ENCODE peak calls at places on chromosomes 5 and 9, in nine cellular contexts. R, D, F, V, L, I, Z, M and P are unnamed samples. For H3K4me1, the result is how much of the 10 kb centered on the place peaks cover.

GRCh38 chr9:8492679-8493078 is 693.1 kb upstream of the DMAC1 start:
- DNase-seq in R (no peak), D (no peak), F (no peak), V (no peak), L (no peak), I (no peak), Z (no peak), M (no peak), P (no peak)

GRCh38 chr9:132244582-132245455 is 83.0 kb downstream of the NTNG2 start:
- DNase-seq in R (no peak), D (no peak), F (no peak), V (no peak), L (no peak), I (no peak), Z (no peak), M (no peak), P (no peak)

GRCh38 chr9:18459958-18460584 is 13.9 kb upstream of the ADAMTSL1 start:
- DNase-seq in R (no peak), D (no peak), F (no peak), V (peak), L (no peak), I (peak), Z (no peak), M (peak), P (peak)

GRCh38 chr5:73213566-73213998 is 40.6 kb downstream of the TMEM174 start:
- DNase-seq in R (no peak), D (peak), F (no peak), V (peak), L (no peak), I (no peak), Z (no peak), M (no peak), P (no peak)

GRCh38 chr9:133105461-133105770 is 15.6 kb downstream of the RALGDS start:
- DNase-seq in R (no peak), D (no peak), F (no peak), V (no peak), L (no peak), I (no peak), Z (no peak), M (no peak), P (no peak)

GRCh38 chr5:7878381-7878873 is 9.5 kb downstream of the MTRR start:
- DNase-seq in R (no peak), D (no peak), F (no peak), V (peak), L (peak), I (peak), Z (no peak), M (no peak), P (no peak)

GRCh38 chr9:128208943-128209695 is 5.9 kb downstream of the DNM1 start:
- DNase-seq in R (no peak), D (no peak), F (no peak), V (no peak), L (no peak), I (no peak), Z (no peak), M (no peak), P (no peak)

GRCh38 chr5:150486402-150487198 is 21.3 kb upstream of the NDST1 start:
- DNase-seq in R (peak), D (peak), F (peak), V (peak), L (peak), I (peak), Z (peak), M (peak), P (peak)

GRCh38 chr9:86545085-86545484 is 190.9 kb upstream of the TUT7 start:
- DNase-seq in R (no peak), D (no peak), F (no peak), V (no peak), L (no peak), I (no peak), Z (no peak), M (no peak), P (no peak)

GRCh38 chr5:32325067-32325466 is 12.3 kb upstream of the MTMR12 start:
- DNase-seq in R (no peak), D (no peak), F (peak), V (peak), L (no peak), I (peak), Z (no peak), M (no peak), P (no peak)

GRCh38 chr9:111805841-111806241 is 11.1 kb upstream of the SHOC1 start:
- DNase-seq in R (no peak), D (no peak), F (no peak), V (peak), L (no peak), I (peak), Z (no peak), M (peak), P (no peak)

GRCh38 chr9:136335296-136336155 is 8.2 kb downstream of the GPSM1 start:
- DNase-seq in R (no peak), D (no peak), F (no peak), V (no peak), L (no peak), I (no peak), Z (no peak), M (no peak), P (no peak)

GRCh38 chr5:72151169-72151568 is 43.9 kb downstream of the MAP1B start:
- DNase-seq in R (no peak), D (no peak), F (no peak), V (no peak), L (peak), I (peak), Z (no peak), M (no peak), P (no peak)

GRCh38 chr5:59768204-59769040 is 125.1 kb downstream of the PDE4D start:
- DNase-seq in R (peak), D (peak), F (no peak), V (peak), L (peak), I (peak), Z (peak), M (peak), P (peak)

GRCh38 chr5:78530342-78531096 is 118.1 kb downstream of the LHFPL2 start:
- DNase-seq in R (no peak), D (no peak), F (no peak), V (peak), L (no peak), I (peak), Z (no peak), M (peak), P (no peak)

GRCh38 chr5:146474040-146474439 is 26.9 kb downstream of the TCERG1 start:
- DNase-seq in R (no peak), D (no peak), F (no peak), V (no peak), L (no peak), I (no peak), Z (no peak), M (peak), P (no peak)

GRCh38 chr5:168648016-168648415 is 68.8 kb upstream of the PANK3 start:
- DNase-seq in R (no peak), D (no peak), F (no peak), V (no peak), L (no peak), I (no peak), Z (no peak), M (no peak), P (no peak)

GRCh38 chr5:133381571-133382365 is 230.6 kb downstream of the FSTL4 start:
- DNase-seq in R (no peak), D (no peak), F (no peak), V (no peak), L (no peak), I (no peak), Z (no peak), M (no peak), P (no peak)

GRCh38 chr5:126801992-126802294 is 25.0 kb downstream of the LMNB1 start:
- DNase-seq in R (no peak), D (no peak), F (peak), V (peak), L (peak), I (peak), Z (no peak), M (peak), P (no peak)

GRCh38 chr9:136257381-136258298 is 12.0 kb upstream of the QSOX2 start:
- DNase-seq in R (no peak), D (no peak), F (no peak), V (no peak), L (no peak), I (no peak), Z (no peak), M (no peak), P (no peak)

GRCh38 chr9:1647776-1648175 is 367.4 kb upstream of the SMARCA2 start:
- DNase-seq in R (no peak), D (no peak), F (no peak), V (no peak), L (no peak), I (peak), Z (no peak), M (no peak), P (peak)

GRCh38 chr5:34571380-34572041 is 84.6 kb upstream of the RAI14 start:
- DNase-seq in R (no peak), D (no peak), F (no peak), V (peak), L (no peak), I (peak), Z (no peak), M (peak), P (no peak)

GRCh38 chr5:139910901-139911300 is 115.3 kb downstream of the PSD2 start:
- DNase-seq in R (no peak), D (no peak), F (no peak), V (no peak), L (no peak), I (no peak), Z (no peak), M (no peak), P (no peak)

GRCh38 chr5:170467000-170467707 is 36.7 kb upstream of the KCNIP1 start:
- DNase-seq in R (no peak), D (no peak), F (no peak), V (peak), L (no peak), I (peak), Z (no peak), M (peak), P (peak)

GRCh38 chr5:110817437-110817836 is 78.6 kb downstream of the SLC25A46 start:
- DNase-seq in R (no peak), D (no peak), F (no peak), V (peak), L (no peak), I (peak), Z (no peak), M (peak), P (no peak)

GRCh38 chr5:54785729-54786548 is 199.5 kb downstream of the ESM1 start:
- DNase-seq in R (no peak), D (no peak), F (no peak), V (peak), L (no peak), I (no peak), Z (no peak), M (peak), P (no peak)

GRCh38 chr9:38272710-38273109 is 119.8 kb upstream of the ALDH1B1 start:
- DNase-seq in R (no peak), D (no peak), F (no peak), V (no peak), L (no peak), I (no peak), Z (no peak), M (no peak), P (no peak)

DNA sequence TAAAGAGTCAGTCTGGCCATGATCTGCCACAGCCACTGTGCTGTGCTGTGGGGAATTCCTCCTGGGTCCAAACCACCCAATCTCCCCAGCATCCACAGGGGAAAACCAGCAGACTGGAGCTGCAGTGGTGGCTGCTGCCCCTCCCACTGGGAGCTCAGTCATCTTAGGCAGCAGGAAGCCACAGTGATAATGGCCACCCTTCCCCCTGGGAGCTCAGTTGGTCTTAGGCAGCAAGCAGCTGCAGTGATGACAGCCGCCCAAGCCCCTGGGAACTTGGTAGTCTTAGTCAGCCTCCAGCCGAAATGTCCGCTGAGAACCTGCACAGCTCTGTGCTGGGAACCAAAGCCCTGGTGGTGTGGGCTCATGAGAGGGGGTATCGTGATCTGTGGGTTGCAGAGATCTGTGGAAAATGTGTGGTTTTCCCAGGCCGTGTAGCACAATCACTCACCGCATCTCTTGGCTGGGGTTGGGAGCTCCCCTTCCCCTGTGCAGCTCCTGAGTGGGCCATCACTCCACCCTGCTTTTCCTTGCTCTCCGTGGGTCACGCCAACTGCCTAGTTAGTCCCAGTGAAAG is 38.4 kb upstream of the SMIM15 start:
- DNase-seq in R (no peak), D (peak), F (peak), V (peak), L (no peak), I (no peak), Z (no peak), M (no peak), P (no peak)
- H2AFZ ChIP-seq in R (peak), D (peak), F (no peak), V (peak), L (no peak), I (no peak), Z (peak), M (no peak), P (no peak)

GRCh38 chr5:172171118-172171775 is 16.8 kb downstream of the STK10 start:
- DNase-seq in R (peak), D (no peak), F (no peak), V (no peak), L (no peak), I (no peak), Z (no peak), M (no peak), P (no peak)
- H3K4me1 ChIP-seq in R (under half), D (under half), F (under half), V (under half), L (under half), I (under half), Z (under half), M (under half), P (under half)

DNA sequence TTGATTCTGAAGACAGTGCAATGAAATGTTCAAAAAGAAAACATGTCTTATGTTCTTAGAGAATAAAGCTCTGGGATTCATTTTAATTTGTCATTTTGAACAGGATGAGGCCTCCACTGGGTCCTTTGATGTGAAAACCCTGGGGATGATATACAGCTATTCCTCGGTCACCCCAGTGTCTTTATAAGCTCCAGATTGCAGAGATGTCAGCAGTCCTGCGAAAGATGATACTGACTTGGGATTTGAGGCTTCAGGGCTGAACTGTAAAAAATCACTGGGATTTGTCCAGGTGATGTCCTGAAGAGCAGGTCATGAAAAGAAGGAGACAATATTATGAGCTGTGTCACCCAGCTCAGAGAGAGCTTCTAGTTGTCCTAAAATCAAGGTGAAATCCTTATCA is 529.7 kb upstream of the ZNF608 start:
- DNase-seq in R (no peak), D (no peak), F (no peak), V (no peak), L (no peak), I (no peak), Z (no peak), M (no peak), P (no peak)
- H3K4me3 ChIP-seq in R (no peak), D (no peak), F (no peak), V (no peak), L (no peak), I (no peak), Z (no peak), M (no peak), P (no peak)

GRCh38 chr5:35859101-35859661 is 2.5 kb downstream of the IL7R start:
- DNase-seq in R (peak), D (peak), F (no peak), V (peak), L (no peak), I (peak), Z (no peak), M (peak), P (no peak)
- H2AFZ ChIP-seq in R (peak), D (no peak), F (no peak), V (peak), L (no peak), I (peak), Z (no peak), M (no peak), P (no peak)

GRCh38 chr9:129406278-129407225 is 214.3 kb downstream of the C9orf50 start:
- DNase-seq in R (no peak), D (peak), F (peak), V (no peak), L (no peak), I (no peak), Z (no peak), M (no peak), P (peak)
- H3K4me1 ChIP-seq in R (under half), D (under half), F (under half), V (under half), L (half or more), I (under half), Z (under half), M (under half), P (under half)

DNA sequence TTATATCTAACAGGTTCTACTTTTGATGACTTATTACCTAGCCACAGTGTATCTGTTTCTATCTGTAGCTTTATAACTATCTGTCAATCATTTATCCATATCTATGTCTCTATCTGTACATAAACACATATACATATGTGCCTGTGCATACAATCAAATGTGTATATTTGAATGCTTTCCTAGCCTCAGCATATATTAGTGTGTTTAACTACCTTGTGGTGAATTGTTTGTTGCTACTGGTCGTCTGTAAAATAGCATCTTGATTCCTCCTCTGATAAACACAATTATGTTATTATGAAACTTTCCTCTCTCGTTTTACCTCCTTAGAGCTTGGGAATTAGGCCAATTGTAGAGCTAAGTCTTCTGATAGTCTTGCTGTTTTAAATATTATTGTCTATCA is 44.4 kb downstream of the PARP8 start:
- DNase-seq in R (no peak), D (no peak), F (no peak), V (no peak), L (no peak), I (no peak), Z (no peak), M (no peak), P (no peak)
- H3K4me3 ChIP-seq in R (no peak), D (no peak), F (peak), V (no peak), L (no peak), I (no peak), Z (no peak), M (no peak), P (no peak)

GRCh38 chr5:87079219-87079618 is 188.5 kb upstream of the RASA1 start:
- DNase-seq in R (no peak), D (no peak), F (no peak), V (no peak), L (no peak), I (no peak), Z (no peak), M (peak), P (no peak)

GRCh38 chr5:87076411-87076810 is 191.3 kb upstream of the RASA1 start:
- DNase-seq in R (no peak), D (no peak), F (no peak), V (no peak), L (no peak), I (no peak), Z (no peak), M (no peak), P (no peak)

GRCh38 chr5:87076931-87077330 is 190.8 kb upstream of the RASA1 start:
- DNase-seq in R (no peak), D (no peak), F (no peak), V (peak), L (no peak), I (peak), Z (no peak), M (no peak), P (no peak)

GRCh38 chr5:87074072-87074471 is 193.6 kb upstream of the RASA1 start:
- DNase-seq in R (no peak), D (no peak), F (no peak), V (no peak), L (no peak), I (no peak), Z (no peak), M (no peak), P (no peak)

DNA sequence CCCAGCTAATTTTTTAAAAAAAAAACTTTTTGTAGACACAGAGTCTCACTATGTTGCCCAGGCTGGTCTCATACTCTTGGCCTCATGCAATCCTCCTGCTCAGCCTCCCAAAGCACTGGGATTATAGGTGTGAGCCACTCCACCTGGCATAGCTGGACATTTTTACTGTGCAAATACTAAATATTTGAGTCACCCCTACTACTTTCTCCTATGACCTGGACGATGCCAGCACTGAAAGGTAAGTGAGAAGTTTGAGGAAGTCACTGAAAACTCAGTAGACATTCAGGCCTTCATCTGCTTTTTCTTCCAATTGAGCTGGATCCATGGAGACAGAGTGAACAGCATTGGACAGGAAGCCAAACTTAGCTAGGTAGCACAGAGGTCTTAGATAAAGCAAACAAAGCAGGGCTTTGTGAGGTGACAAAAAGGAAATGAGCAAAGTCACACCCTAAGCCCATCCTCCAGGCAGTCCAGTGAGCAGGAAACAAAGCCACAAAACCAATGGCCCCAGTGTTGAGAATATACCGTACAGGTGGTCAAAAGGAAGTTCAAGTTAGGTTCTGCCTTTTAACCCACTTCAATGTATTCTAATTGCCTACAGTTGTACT is 192.6 kb upstream of the RASA1 start:
- DNase-seq in R (peak), D (no peak), F (no peak), V (no peak), L (no peak), I (peak), Z (no peak), M (no peak), P (peak)
- H2AFZ ChIP-seq in R (no peak), D (peak), F (no peak), V (peak), L (no peak), I (peak), Z (peak), M (peak), P (peak)

DNA sequence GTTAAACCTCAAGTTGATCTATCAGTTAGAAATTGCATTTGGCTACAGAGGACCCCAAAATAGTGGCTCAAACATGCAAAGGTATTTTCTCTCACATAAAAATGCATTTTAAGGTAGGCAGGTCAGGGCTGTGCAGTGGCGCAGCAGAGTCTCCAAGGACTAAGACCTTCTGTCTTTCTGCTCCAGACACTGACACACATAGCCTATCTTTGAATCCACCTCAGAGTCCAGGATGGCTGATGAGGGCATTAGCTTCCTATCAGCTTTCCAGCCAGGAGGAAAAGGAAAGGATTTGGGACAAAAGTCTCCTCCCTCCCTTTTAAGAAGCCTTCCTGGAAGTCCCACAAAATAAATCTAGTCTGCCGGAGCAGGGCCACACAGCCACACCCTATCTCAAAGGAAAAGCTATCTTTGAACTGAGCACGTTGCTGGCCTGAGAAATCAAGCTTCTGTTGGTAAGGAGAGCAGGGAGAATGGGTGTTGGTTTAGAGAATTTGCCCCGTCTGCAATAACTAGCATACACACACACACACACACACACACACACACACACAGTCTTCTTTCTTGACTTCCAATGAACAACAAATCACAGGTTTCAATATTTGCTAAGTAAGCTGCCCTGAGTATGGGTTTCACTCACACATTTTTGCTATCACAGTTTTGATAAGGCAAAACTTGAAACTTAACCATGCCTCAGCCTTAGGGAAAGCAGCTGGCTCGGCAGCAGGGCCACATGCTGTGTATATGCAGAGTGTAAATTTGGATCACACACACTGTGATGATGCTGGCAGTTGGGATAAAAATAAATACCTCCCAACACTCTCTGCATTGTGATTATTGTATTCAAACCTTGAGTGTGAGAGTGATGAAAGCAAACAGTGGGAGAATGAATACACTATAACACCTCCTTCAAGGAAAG is 116.6 kb upstream of the MAP3K1 start:
- DNase-seq in R (peak), D (no peak), F (no peak), V (no peak), L (no peak), I (no peak), Z (no peak), M (no peak), P (no peak)
- H3K4me1 ChIP-seq in R (under half), D (under half), F (under half), V (under half), L (under half), I (under half), Z (under half), M (under half), P (under half)